ENCODE peak calls at places on chromosomes 11 and 22, in four cellular contexts. S is H1, U is GM12878, H is HepG2. R is an unnamed sample.

GRCh38 chr11:27471588-27472397 is 797 bp downstream of the LGR4 start:
- DNase-seq in H (no peak), S (peak; percentile 66), U (no peak), R (no peak)

GRCh38 chr22:25711491-25711890 is 30.5 kb upstream of the MYO18B start:
- DNase-seq in S (no peak), U (no peak), H (no peak), R (no peak)

GRCh38 chr11:112200252-112200651 is 24.9 kb downstream of the BCO2 start:
- DNase-seq in S (no peak), H (no peak), U (no peak), R (no peak)

GRCh38 chr22:38835888-38836301 is 7.9 kb downstream of the NPTXR start:
- DNase-seq in S (no peak), U (no peak), H (no peak), R (no peak)

GRCh38 chr11:22338465-22338810 is 257 bp downstream of the SLC17A6 start:
- DNase-seq in U (no peak), H (no peak), S (no peak), R (peak; percentile 13)

GRCh38 chr11:94537051-94537600 is 6.6 kb upstream of the FUT4 start:
- DNase-seq in U (no peak), S (no peak), H (no peak), R (no peak)

GRCh38 chr22:36386351-36386899 is 1.3 kb downstream of the MYH9 start:
- DNase-seq in S (no peak), U (peak; percentile 63), H (no peak), R (no peak)

GRCh38 chr22:19756288-19757128 is 4.1 kb upstream of the TBX1 start:
- DNase-seq in H (peak; percentile 35), U (no peak), S (peak; percentile 78), R (no peak)

GRCh38 chr11:3950996-3951662 is 95.7 kb downstream of the STIM1 start:
- DNase-seq in S (no peak), H (peak; percentile 50), U (no peak), R (peak; percentile 57)

GRCh38 chr11:44162662-44163061 is 67.2 kb downstream of the EXT2 start:
- DNase-seq in S (no peak), H (no peak), U (no peak), R (no peak)

GRCh38 chr11:44566559-44566949 is 1.1 kb downstream of the CD82 start:
- DNase-seq in S (no peak), U (no peak), H (no peak), R (no peak)

GRCh38 chr11:21774212-21774611 is 418.7 kb upstream of the ANO5 start:
- DNase-seq in H (no peak), S (no peak), U (no peak), R (no peak)

GRCh38 chr11:32494629-32495028 is 59.3 kb upstream of the WT1 start:
- DNase-seq in S (no peak), H (no peak), U (no peak), R (no peak)

GRCh38 chr11:10746871-10747270 is 4.2 kb upstream of the CTR9 start:
- DNase-seq in S (no peak), H (no peak), U (no peak), R (no peak)

GRCh38 chr11:108768370-108768769 is 103.5 kb downstream of the DDX10 start:
- DNase-seq in U (no peak), S (no peak), H (no peak), R (no peak)

GRCh38 chr22:47189056-47189916 is 426.8 kb downstream of the TBC1D22A start:
- DNase-seq in H (no peak), U (no peak), S (no peak), R (no peak)

GRCh38 chr11:87281496-87281895 is 243.8 kb downstream of the TMEM135 start:
- DNase-seq in U (no peak), S (no peak), H (peak; percentile 7), R (no peak)

GRCh38 chr11:17604201-17604912 is 57.3 kb downstream of the OTOG start:
- DNase-seq in H (no peak), U (no peak), S (no peak), R (no peak)

GRCh38 chr11:22079133-22079847 is 113.6 kb upstream of the ANO5 start:
- DNase-seq in U (no peak), H (no peak), S (no peak), R (no peak)

GRCh38 chr11:110250168-110250567 is 46.2 kb downstream of the RDX start:
- DNase-seq in S (no peak), U (no peak), H (no peak), R (no peak)

GRCh38 chr11:2259897-2260451 is 10.4 kb downstream of the ASCL2 start:
- DNase-seq in S (no peak), H (no peak), U (no peak), R (no peak)

GRCh38 chr22:22171357-22172218 is 73.0 kb upstream of the VPREB1 start:
- DNase-seq in U (no peak), S (no peak), H (no peak), R (no peak)

GRCh38 chr11:66701432-66702240 is 23.9 kb upstream of the RBM4B start:
- DNase-seq in U (no peak), S (no peak), H (peak; percentile 66), R (no peak)

GRCh38 chr11:85923455-85923854 is 68.3 kb downstream of the CCDC83 start:
- DNase-seq in S (no peak), H (peak; percentile 82), U (no peak), R (no peak)

GRCh38 chr22:17264321-17265052 is 45.3 kb upstream of the ADA2 start:
- DNase-seq in H (no peak), U (no peak), S (peak; percentile 72), R (peak; percentile 50)

GRCh38 chr22:17267661-17268330 is 48.6 kb upstream of the ADA2 start:
- DNase-seq in H (no peak), U (no peak), S (no peak), R (no peak)

GRCh38 chr22:17265649-17266248 is 46.5 kb upstream of the ADA2 start:
- DNase-seq in S (no peak), H (no peak), U (no peak), R (no peak)

GRCh38 chr22:17268501-17269223 is 49.4 kb upstream of the ADA2 start:
- DNase-seq in S (no peak), U (no peak), H (no peak), R (peak; percentile 43)

GRCh38 chr22:17266261-17266971 is 47.2 kb upstream of the ADA2 start:
- DNase-seq in U (no peak), S (peak; percentile 71), H (no peak), R (peak; percentile 80)
- TF ChIP-seq SUZ12 in U (no peak), S (no peak), H (no peak), R (no peak)

DNA sequence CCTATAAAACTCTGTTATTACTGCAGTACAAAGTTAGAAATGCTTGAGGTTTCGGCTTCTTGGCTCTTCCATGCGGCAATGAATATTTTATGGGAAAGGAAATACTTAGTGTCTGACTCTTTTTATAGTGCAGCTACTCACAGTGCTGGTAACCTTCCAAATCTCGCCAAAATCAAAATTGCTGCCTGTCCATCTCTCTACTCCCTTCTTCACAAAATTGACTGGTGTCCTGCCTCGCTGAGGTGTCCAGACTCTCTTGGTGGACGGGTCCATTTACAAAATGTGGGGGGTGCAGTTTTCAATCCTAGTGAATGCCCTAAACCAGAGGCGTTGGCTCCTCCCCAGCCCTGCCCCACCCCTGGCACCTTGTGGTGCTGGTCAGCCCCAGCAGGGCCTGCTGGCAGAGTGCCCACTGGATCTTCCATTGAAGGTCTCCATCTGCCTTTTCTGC is 73.5 kb downstream of the ZBTB16 start:
- DNase-seq in H (no peak), U (no peak), S (no peak), R (no peak)
- H3K4me1 ChIP-seq in H (no peaks in the 10 kb centered on the region), U (no peaks in the 10 kb centered on the region), S (no peaks in the 10 kb centered on the region), R (peaks cover 10% of the 10 kb centered on the region)

DNA sequence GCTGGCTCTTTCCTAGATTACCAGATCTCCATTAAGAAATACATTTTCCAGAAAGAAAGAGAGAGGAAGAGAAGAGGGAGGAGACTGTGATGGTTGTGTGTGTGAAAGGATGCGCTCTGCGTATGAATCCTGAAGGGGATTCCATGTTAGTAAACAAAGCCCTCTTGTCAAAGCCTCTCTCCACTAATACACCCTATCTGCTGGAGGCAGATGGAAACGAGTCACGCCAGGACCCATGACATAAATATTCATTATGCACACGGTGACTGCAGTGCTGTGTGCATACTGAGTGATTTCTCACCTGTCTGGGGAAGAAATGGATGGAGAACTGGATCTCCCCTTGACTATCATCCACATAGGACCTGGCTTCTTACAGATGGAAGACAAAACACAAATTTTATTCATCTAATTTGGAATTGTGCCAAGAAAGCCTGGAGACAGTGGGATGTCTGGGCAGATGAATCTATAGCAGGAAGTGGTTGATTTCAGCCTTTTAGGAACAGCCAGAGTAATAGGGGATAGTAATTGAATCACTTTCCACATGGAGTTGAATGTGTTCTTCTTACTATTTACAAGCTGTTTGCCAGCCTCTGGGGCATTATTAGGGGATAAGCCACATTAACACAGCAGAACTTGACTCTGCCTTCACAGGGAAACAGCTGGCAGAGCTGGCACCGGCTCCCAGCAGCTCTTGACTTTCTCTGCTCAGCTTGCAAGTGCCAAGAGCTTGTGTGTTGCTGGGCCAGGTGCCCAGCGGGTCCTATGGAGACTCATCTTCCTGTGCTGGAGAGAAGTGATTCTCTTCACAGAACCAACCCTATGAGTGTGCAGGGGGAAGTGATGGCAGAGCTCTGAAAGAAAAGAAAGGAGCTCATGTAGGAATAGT is 9.0 kb downstream of the MTNR1B start:
- DNase-seq in S (no peak), U (no peak), H (no peak), R (no peak)
- TF ChIP-seq SUZ12 in S (no peak), U (no peak), H (no peak), R (no peak)

GRCh38 chr11:59611570-59612565 is 3.7 kb downstream of the OSBP start:
- DNase-seq in U (no peak), S (no peak), H (peak; percentile 52), R (no peak)
- H3K4me1 ChIP-seq in U (no peaks in the 10 kb centered on the region), S (no peaks in the 10 kb centered on the region), H (peaks cover 37% of the 10 kb centered on the region), R (no peaks in the 10 kb centered on the region)

DNA sequence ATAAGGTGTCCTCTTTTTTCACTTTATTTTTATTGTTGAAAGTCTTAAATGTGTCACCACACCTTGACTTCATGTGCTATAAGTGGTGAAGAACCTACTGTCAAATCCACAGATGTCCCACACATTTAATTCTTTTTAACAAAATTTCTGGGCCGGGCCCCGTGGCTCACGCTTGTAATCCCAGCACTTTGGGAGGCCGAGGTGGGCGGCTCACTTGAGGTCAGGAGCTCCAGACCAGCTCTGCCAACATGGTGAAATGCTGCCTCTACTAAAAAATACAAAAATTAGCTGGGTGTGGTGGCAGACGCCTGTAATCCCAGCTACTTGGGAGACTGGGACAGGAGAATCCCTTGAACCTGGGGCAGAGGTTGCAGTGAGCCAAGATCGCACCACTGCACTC is 3.0 kb downstream of the CBL start:
- DNase-seq in U (no peak), H (no peak), S (no peak), R (no peak)
- TF ChIP-seq SUZ12 in U (no peak), H (no peak), S (no peak), R (no peak)

DNA sequence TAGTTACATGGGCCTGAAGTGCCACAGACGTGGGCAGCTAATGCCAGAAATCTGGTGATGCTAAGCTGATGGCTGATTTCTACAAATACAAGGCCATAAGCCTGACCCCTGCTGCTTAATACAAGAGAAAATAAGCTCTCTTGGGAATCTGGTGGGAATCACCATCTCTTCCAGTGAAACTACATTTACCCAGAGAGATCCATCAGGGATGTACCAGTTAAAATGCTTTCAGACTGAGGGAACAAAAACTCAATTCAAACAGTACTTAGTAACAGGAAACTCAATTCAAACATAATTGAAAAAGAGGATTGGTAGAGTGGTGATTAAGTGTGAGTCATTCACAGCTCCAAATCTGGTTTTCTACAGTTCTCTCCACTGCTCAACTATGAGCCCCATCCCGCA is 1.7 kb upstream of the CAVIN3 start:
- DNase-seq in H (no peak), U (no peak), S (no peak), R (no peak)
- H3K4me1 ChIP-seq in H (no peaks in the 10 kb centered on the region), U (peaks cover 26% of the 10 kb centered on the region), S (peaks cover 47% of the 10 kb centered on the region), R (peaks cover 3% of the 10 kb centered on the region)